ENCODE peak calls at places on chromosomes 2 and 18, in six cellular contexts. One of them, this sample, is unnamed.

GRCh38 chr2:32963941-32964340 is 17.2 kb downstream of the LTBP1 start:
- DNase-seq in IMR-90: peak
- DNase-seq in mesenchymal stem cell: no peak
- DNase-seq in H9: no peak
- DNase-seq in trophoblast cell: no peak
- DNase-seq in H1: no peak
- DNase-seq in this sample: no peak

GRCh38 chr2:37268111-37268510 is 36.7 kb downstream of the NDUFAF7 start:
- DNase-seq in H1: no peak
- DNase-seq in trophoblast cell: no peak
- DNase-seq in H9: no peak
- DNase-seq in mesenchymal stem cell: no peak
- DNase-seq in IMR-90: no peak
- DNase-seq in this sample: no peak

GRCh38 chr18:77648415-77648814 is 398.8 kb downstream of the GALR1 start:
- DNase-seq in mesenchymal stem cell: no peak
- DNase-seq in H1: no peak
- DNase-seq in trophoblast cell: no peak
- DNase-seq in H9: no peak
- DNase-seq in IMR-90: no peak
- DNase-seq in this sample: no peak

GRCh38 chr2:70084973-70085710 is 2.1 kb upstream of the PCBP1 start:
- DNase-seq in H9: peak
- DNase-seq in H1: peak
- DNase-seq in mesenchymal stem cell: no peak
- DNase-seq in IMR-90: no peak
- DNase-seq in trophoblast cell: no peak
- DNase-seq in this sample: no peak

GRCh38 chr2:112257575-112257974 is 2.7 kb upstream of the ZC3H8 start:
- DNase-seq in IMR-90: peak
- DNase-seq in H1: no peak
- DNase-seq in mesenchymal stem cell: no peak
- DNase-seq in H9: no peak
- DNase-seq in trophoblast cell: no peak
- DNase-seq in this sample: no peak

GRCh38 chr2:121480826-121481225 is 49.9 kb upstream of the RNU4ATAC start:
- DNase-seq in mesenchymal stem cell: peak
- DNase-seq in H1: no peak
- DNase-seq in H9: no peak
- DNase-seq in IMR-90: peak
- DNase-seq in trophoblast cell: no peak
- DNase-seq in this sample: no peak

GRCh38 chr2:120283649-120284048 is 31.0 kb downstream of the RALB start:
- DNase-seq in IMR-90: peak
- DNase-seq in trophoblast cell: no peak
- DNase-seq in mesenchymal stem cell: peak
- DNase-seq in H1: no peak
- DNase-seq in H9: peak
- DNase-seq in this sample: no peak

GRCh38 chr2:7899923-7900322 is 781.9 kb upstream of the ID2 start:
- DNase-seq in H9: no peak
- DNase-seq in trophoblast cell: no peak
- DNase-seq in IMR-90: no peak
- DNase-seq in mesenchymal stem cell: no peak
- DNase-seq in H1: no peak
- DNase-seq in this sample: no peak

GRCh38 chr18:79986726-79987125 is 1.6 kb downstream of the TXNL4A start:
- DNase-seq in trophoblast cell: no peak
- DNase-seq in IMR-90: no peak
- DNase-seq in mesenchymal stem cell: no peak
- DNase-seq in H9: no peak
- DNase-seq in H1: no peak
- DNase-seq in this sample: no peak

GRCh38 chr2:7452110-7452851 is 535.1 kb downstream of the RNF144A start:
- DNase-seq in H9: no peak
- DNase-seq in mesenchymal stem cell: no peak
- DNase-seq in trophoblast cell: no peak
- DNase-seq in IMR-90: no peak
- DNase-seq in H1: no peak
- DNase-seq in this sample: no peak

GRCh38 chr2:109699646-109700045 is 85.5 kb downstream of the SOWAHC start:
- DNase-seq in H9: no peak
- DNase-seq in IMR-90: no peak
- DNase-seq in H1: no peak
- DNase-seq in mesenchymal stem cell: peak
- DNase-seq in trophoblast cell: no peak
- DNase-seq in this sample: no peak

GRCh38 chr2:73896362-73897239 is 3.8 kb downstream of the ACTG2 start:
- DNase-seq in H1: no peak
- DNase-seq in IMR-90: peak
- DNase-seq in mesenchymal stem cell: peak
- DNase-seq in trophoblast cell: no peak
- DNase-seq in H9: no peak
- DNase-seq in this sample: no peak

GRCh38 chr18:79318142-79318673 is 77.5 kb upstream of the NFATC1 start:
- DNase-seq in trophoblast cell: no peak
- DNase-seq in H1: no peak
- DNase-seq in H9: no peak
- DNase-seq in IMR-90: no peak
- DNase-seq in mesenchymal stem cell: no peak
- DNase-seq in this sample: no peak

GRCh38 chr18:74896390-74896991 is 298.8 kb downstream of the ZNF407 start:
- DNase-seq in H1: peak
- DNase-seq in trophoblast cell: peak
- DNase-seq in IMR-90: peak
- DNase-seq in H9: peak
- DNase-seq in mesenchymal stem cell: no peak
- DNase-seq in this sample: no peak

GRCh38 chr2:237647176-237648015 is 20.0 kb downstream of the LRRFIP1 start:
- DNase-seq in mesenchymal stem cell: no peak
- DNase-seq in IMR-90: no peak
- DNase-seq in trophoblast cell: no peak
- DNase-seq in H9: peak
- DNase-seq in H1: no peak
- DNase-seq in this sample: no peak

GRCh38 chr2:110854355-110855081 is 122.1 kb downstream of the ACOXL start:
- DNase-seq in H1: peak
- DNase-seq in trophoblast cell: no peak
- DNase-seq in IMR-90: no peak
- DNase-seq in H9: peak
- DNase-seq in mesenchymal stem cell: peak
- DNase-seq in this sample: no peak

GRCh38 chr18:36693931-36694661 is 134.7 kb downstream of the TPGS2 start:
- DNase-seq in mesenchymal stem cell: no peak
- DNase-seq in H9: no peak
- DNase-seq in trophoblast cell: no peak
- DNase-seq in IMR-90: peak
- DNase-seq in H1: no peak
- DNase-seq in this sample: no peak
- H4K91ac ChIP-seq in mesenchymal stem cell: no peak
- H4K91ac ChIP-seq in H9: no peak
- H4K91ac ChIP-seq in trophoblast cell: no peak
- H4K91ac ChIP-seq in IMR-90: peak
- H4K91ac ChIP-seq in H1: no peak
- H4K91ac ChIP-seq in this sample: no peak

GRCh38 chr2:230737791-230738226 is 25.2 kb downstream of the CAB39 start:
- DNase-seq in H1: no peak
- DNase-seq in mesenchymal stem cell: no peak
- DNase-seq in H9: no peak
- DNase-seq in IMR-90: no peak
- DNase-seq in trophoblast cell: peak
- DNase-seq in this sample: no peak

GRCh38 chr2:230731512-230731911 is 18.9 kb downstream of the CAB39 start:
- DNase-seq in H9: no peak
- DNase-seq in mesenchymal stem cell: no peak
- DNase-seq in H1: no peak
- DNase-seq in trophoblast cell: no peak
- DNase-seq in IMR-90: no peak
- DNase-seq in this sample: no peak

GRCh38 chr2:230735884-230736283 is 23.2 kb downstream of the CAB39 start:
- DNase-seq in H1: no peak
- DNase-seq in mesenchymal stem cell: no peak
- DNase-seq in H9: no peak
- DNase-seq in IMR-90: no peak
- DNase-seq in trophoblast cell: peak
- DNase-seq in this sample: no peak

GRCh38 chr2:230732914-230733401 is 20.3 kb downstream of the CAB39 start:
- DNase-seq in trophoblast cell: no peak
- DNase-seq in H9: no peak
- DNase-seq in IMR-90: no peak
- DNase-seq in mesenchymal stem cell: no peak
- DNase-seq in H1: no peak
- DNase-seq in this sample: no peak

DNA sequence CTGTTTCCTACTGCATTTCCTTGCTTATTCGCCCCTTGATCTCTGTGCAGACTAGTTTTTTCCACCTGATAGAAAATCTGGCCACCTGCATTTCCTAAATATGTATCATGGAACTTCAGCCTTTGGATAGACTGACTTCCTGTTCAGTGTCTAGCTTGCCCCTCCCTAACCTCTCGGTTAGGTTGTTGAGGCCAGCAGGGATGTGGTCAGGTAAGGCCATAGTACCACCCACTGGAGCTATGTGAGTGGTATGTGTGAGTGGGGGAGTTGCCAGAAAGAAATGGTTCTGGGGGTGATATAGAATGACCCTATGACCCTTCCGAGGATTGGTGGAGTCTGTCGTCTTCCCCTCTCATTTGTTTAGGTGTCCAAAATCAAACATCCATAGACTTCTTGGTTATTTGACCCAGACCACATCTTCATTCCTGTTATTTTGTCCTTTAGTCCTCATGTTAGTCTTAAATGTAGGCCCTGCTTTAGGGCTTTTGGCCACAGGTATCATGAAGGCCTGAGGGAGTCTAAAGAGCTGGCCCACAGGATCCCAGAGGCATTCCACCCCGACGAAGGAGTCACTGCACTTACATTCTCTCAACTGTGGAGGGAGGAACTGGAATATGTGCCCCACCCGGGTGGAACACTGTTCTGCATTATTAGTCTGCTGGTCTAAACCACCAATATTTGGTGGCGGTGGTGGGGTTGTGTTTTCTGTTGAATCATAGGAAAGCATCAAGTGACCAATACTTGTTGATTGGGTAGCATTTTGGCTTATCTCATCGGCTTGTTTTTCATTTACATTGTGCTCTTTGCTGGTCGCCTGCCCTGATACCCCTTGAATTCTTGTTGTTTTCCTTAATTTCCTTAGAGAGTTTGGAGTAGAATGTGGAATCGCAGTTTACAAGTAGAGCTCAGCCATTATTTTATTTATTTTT is 21.9 kb downstream of the CAB39 start:
- DNase-seq in H1: no peak
- DNase-seq in trophoblast cell: peak
- DNase-seq in IMR-90: no peak
- DNase-seq in H9: no peak
- DNase-seq in mesenchymal stem cell: no peak
- DNase-seq in this sample: no peak
- H4K91ac ChIP-seq in H1: no peak
- H4K91ac ChIP-seq in trophoblast cell: no peak
- H4K91ac ChIP-seq in IMR-90: no peak
- H4K91ac ChIP-seq in H9: no peak
- H4K91ac ChIP-seq in mesenchymal stem cell: no peak
- H4K91ac ChIP-seq in this sample: no peak

GRCh38 chr2:24915796-24916195 is 4.2 kb downstream of the ADCY3 start:
- DNase-seq in H9: no peak
- DNase-seq in IMR-90: peak
- DNase-seq in H1: no peak
- DNase-seq in trophoblast cell: no peak
- DNase-seq in mesenchymal stem cell: no peak
- DNase-seq in this sample: no peak

GRCh38 chr2:24919100-24919976 is 699 bp downstream of the ADCY3 start:
- DNase-seq in H9: no peak
- DNase-seq in mesenchymal stem cell: peak
- DNase-seq in IMR-90: peak
- DNase-seq in trophoblast cell: no peak
- DNase-seq in H1: no peak
- DNase-seq in this sample: peak

GRCh38 chr2:24918326-24919099 is 1.5 kb downstream of the ADCY3 start:
- DNase-seq in H1: no peak
- DNase-seq in H9: no peak
- DNase-seq in trophoblast cell: no peak
- DNase-seq in mesenchymal stem cell: no peak
- DNase-seq in IMR-90: no peak
- DNase-seq in this sample: no peak

GRCh38 chr2:24917731-24918325 is 2.2 kb downstream of the ADCY3 start:
- DNase-seq in IMR-90: no peak
- DNase-seq in H9: no peak
- DNase-seq in H1: no peak
- DNase-seq in trophoblast cell: no peak
- DNase-seq in mesenchymal stem cell: no peak
- DNase-seq in this sample: no peak

DNA sequence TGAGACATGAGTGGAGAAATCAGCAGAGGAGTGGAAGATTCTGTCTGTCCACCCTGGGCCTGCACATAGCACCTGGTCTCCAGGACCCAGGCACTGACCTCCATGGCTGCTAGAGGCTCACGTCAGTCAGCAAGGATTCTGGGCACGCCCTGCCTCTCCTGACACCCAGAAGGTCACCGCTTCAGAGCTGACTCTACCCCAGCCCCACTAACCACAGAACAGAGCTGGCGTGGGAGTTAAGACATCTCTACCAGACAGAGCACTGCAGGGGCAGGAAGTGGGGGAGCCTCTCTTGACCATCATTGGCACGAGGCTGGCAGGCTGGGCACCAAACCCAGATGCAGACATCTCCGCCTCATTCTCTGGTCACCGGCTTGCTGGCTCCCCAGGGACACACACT is 3.0 kb downstream of the ADCY3 start:
- DNase-seq in H9: no peak
- DNase-seq in mesenchymal stem cell: no peak
- DNase-seq in H1: no peak
- DNase-seq in trophoblast cell: no peak
- DNase-seq in IMR-90: no peak
- DNase-seq in this sample: no peak
- H4K91ac ChIP-seq in H9: no peak
- H4K91ac ChIP-seq in mesenchymal stem cell: no peak
- H4K91ac ChIP-seq in H1: no peak
- H4K91ac ChIP-seq in trophoblast cell: no peak
- H4K91ac ChIP-seq in IMR-90: no peak
- H4K91ac ChIP-seq in this sample: no peak

GRCh38 chr2:170339324-170339723 is 161.4 kb downstream of the MYO3B start:
- DNase-seq in mesenchymal stem cell: no peak
- DNase-seq in H9: no peak
- DNase-seq in IMR-90: no peak
- DNase-seq in trophoblast cell: no peak
- DNase-seq in H1: no peak
- DNase-seq in this sample: no peak

GRCh38 chr2:170330881-170331280 is 152.9 kb downstream of the MYO3B start:
- DNase-seq in H1: no peak
- DNase-seq in H9: no peak
- DNase-seq in trophoblast cell: no peak
- DNase-seq in IMR-90: no peak
- DNase-seq in mesenchymal stem cell: no peak
- DNase-seq in this sample: no peak

GRCh38 chr2:170336916-170337315 is 159.0 kb downstream of the MYO3B start:
- DNase-seq in trophoblast cell: no peak
- DNase-seq in IMR-90: no peak
- DNase-seq in mesenchymal stem cell: no peak
- DNase-seq in H1: no peak
- DNase-seq in H9: no peak
- DNase-seq in this sample: no peak

GRCh38 chr2:170332676-170333402 is 154.9 kb downstream of the MYO3B start:
- DNase-seq in mesenchymal stem cell: no peak
- DNase-seq in IMR-90: no peak
- DNase-seq in trophoblast cell: no peak
- DNase-seq in H9: no peak
- DNase-seq in H1: no peak
- DNase-seq in this sample: no peak

GRCh38 chr2:170335351-170335750 is 157.4 kb downstream of the MYO3B start:
- DNase-seq in trophoblast cell: no peak
- DNase-seq in IMR-90: no peak
- DNase-seq in H1: no peak
- DNase-seq in mesenchymal stem cell: no peak
- DNase-seq in H9: no peak
- DNase-seq in this sample: no peak
- H4K91ac ChIP-seq in trophoblast cell: no peak
- H4K91ac ChIP-seq in IMR-90: no peak
- H4K91ac ChIP-seq in H1: no peak
- H4K91ac ChIP-seq in mesenchymal stem cell: no peak
- H4K91ac ChIP-seq in H9: no peak
- H4K91ac ChIP-seq in this sample: no peak